ENCODE peak calls at places on chromosome 9, in ten cellular contexts. W is HL-60; A is endothelial cell of umbilical vein; G is transverse colon; L is effector memory CD4-positive, alpha-beta T cell; N is cardiac fibroblast; R is choroid plexus epithelial cell; K is HFF-Myc; T is MM.1S; Z is adrenal gland. E is an unnamed sample.

GRCh38 chr9:138022121-138022741 is 144.6 kb downstream of the CACNA1B start:
- DNase-seq in T (peak), N (no peak), A (no peak), L (no peak), R (peak), G (no peak), W (no peak), K (no peak), Z (peak), E (no peak)

GRCh38 chr9:115146581-115147021 is 28.6 kb upstream of the TNC start:
- DNase-seq in W (no peak), A (no peak), N (peak), L (no peak), K (no peak), G (no peak), R (peak), Z (no peak), T (no peak), E (no peak)

GRCh38 chr9:93134018-93134739 is at the start of gene NINJ1:
- DNase-seq in W (no peak), L (peak), N (peak), K (no peak), Z (peak), G (peak), R (peak), T (peak), A (peak), E (peak)

GRCh38 chr9:13109781-13110180 is 169.7 kb downstream of the MPDZ start:
- DNase-seq in N (no peak), L (no peak), Z (no peak), G (no peak), R (no peak), K (no peak), T (no peak), W (no peak), A (no peak), E (no peak)

GRCh38 chr9:69421908-69422801 is 97.1 kb downstream of the ENTREP1 start:
- DNase-seq in G (peak), T (peak), A (peak), W (no peak), L (peak), R (peak), K (peak), Z (peak), N (peak), E (no peak)

GRCh38 chr9:8095531-8096223 is 296.1 kb upstream of the DMAC1 start:
- DNase-seq in R (no peak), K (no peak), T (no peak), Z (no peak), L (no peak), G (no peak), A (no peak), W (no peak), N (no peak), E (no peak)

GRCh38 chr9:96150324-96151023 is 151.5 kb downstream of the HSD17B3 start:
- DNase-seq in G (peak), T (peak), W (peak), L (no peak), R (no peak), Z (no peak), A (no peak), K (no peak), N (no peak), E (peak)

GRCh38 chr9:92607773-92608172 is 62.2 kb downstream of the IPPK start:
- DNase-seq in Z (no peak), R (peak), A (peak), K (peak), W (no peak), N (peak), L (no peak), G (no peak), T (peak), E (no peak)

GRCh38 chr9:6024035-6024554 is 8.7 kb upstream of the RANBP6 start:
- DNase-seq in A (peak), L (no peak), W (no peak), T (peak), N (peak), G (no peak), Z (no peak), K (no peak), R (peak), E (no peak)

GRCh38 chr9:76018767-76019166 is 128.3 kb downstream of the PCSK5 start:
- DNase-seq in L (no peak), R (no peak), N (no peak), W (no peak), K (no peak), Z (no peak), A (no peak), G (no peak), T (no peak), E (no peak)

DNA sequence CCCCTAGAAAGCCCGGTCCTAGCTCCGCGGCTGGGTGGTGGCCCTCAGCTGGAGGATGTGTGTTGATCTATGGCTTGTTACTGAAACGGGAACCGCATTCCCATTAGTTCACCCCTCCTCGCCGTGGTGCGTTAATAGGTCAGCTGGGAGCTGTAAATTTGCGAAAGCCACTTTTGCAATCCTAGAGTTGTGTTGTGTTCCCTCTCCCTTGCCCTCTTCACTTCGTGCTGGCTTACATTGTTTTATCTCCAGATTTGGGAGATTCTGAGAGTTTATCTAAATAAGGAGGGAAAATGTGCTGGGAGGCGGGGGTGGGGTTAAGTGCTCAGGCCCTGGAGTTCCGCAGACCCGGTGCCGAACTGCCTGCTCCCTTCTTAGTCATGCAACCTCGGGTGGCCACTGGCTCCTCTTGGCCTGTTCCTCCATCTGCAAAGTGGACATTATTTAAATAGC is 62.8 kb downstream of the HMCN2 start:
- DNase-seq in Z (peak), T (no peak), R (peak), K (no peak), N (peak), L (no peak), W (no peak), A (no peak), G (peak), E (no peak)
- H3K4me3 ChIP-seq in Z (no peak), T (no peak), R (no peak), K (peak), N (no peak), L (no peak), W (no peak), A (no peak), G (no peak), E (no peak)

GRCh38 chr9:99300103-99300439 is 78.0 kb downstream of the SEC61B start:
- DNase-seq in Z (no peak), K (no peak), L (no peak), N (no peak), W (no peak), A (no peak), G (no peak), T (no peak), R (no peak), E (no peak)

GRCh38 chr9:99298660-99299059 is 76.6 kb downstream of the SEC61B start:
- DNase-seq in W (no peak), G (no peak), A (no peak), T (no peak), R (no peak), L (no peak), Z (no peak), N (no peak), K (no peak), E (no peak)

GRCh38 chr9:99294850-99295461 is 72.9 kb downstream of the SEC61B start:
- DNase-seq in A (no peak), N (peak), G (no peak), R (peak), L (no peak), W (no peak), K (no peak), Z (no peak), T (no peak), E (no peak)

GRCh38 chr9:99299214-99300102 is 77.4 kb downstream of the SEC61B start:
- DNase-seq in A (peak), R (peak), K (peak), T (no peak), N (peak), W (no peak), L (no peak), G (no peak), Z (peak), E (no peak)

DNA sequence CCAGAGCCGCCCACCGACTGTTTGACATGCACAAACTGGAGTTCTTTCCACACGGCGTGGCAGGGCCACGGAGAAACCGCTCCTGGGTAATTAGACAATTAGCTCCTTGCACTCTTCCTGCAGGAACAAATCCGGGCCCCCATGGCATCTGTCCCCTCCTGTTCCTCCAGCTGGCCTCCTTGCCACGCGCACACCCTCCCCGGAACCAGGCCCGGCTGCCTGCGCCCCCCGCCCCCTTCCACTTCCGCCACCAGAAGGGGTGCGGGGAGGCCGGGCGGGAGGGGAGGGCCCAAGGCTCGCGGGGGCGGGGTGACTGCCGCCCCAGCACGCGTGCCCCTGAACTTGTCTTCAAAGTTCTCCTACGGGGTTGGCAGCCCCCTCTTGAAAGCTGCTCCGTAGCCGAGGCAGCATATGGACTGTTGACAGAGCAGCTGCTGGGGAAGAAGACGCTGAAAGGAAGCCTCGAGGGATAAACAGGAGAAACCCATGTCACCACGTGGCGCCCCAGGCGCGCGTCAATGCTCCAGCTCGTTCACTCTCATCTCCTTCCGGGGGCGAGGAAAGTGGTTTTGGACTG is 74.4 kb downstream of the SEC61B start:
- DNase-seq in G (no peak), T (no peak), L (no peak), W (peak), K (no peak), N (peak), R (peak), Z (no peak), A (no peak), E (no peak)
- H3K4me3 ChIP-seq in G (peak), T (no peak), L (peak), W (no peak), K (no peak), N (peak), R (peak), Z (no peak), A (no peak), E (no peak)

GRCh38 chr9:36457836-36458429 is 57.9 kb upstream of the RNF38 start:
- DNase-seq in T (no peak), A (no peak), L (no peak), Z (no peak), W (no peak), K (no peak), N (no peak), R (no peak), G (no peak), E (no peak)
- H3K4me3 ChIP-seq in T (no peak), A (no peak), L (no peak), Z (no peak), W (no peak), K (no peak), N (no peak), R (no peak), G (no peak), E (no peak)

GRCh38 chr9:98708933-98709911 is at the start of gene GABBR2:
- DNase-seq in G (no peak), A (peak), Z (no peak), L (no peak), R (no peak), K (no peak), T (no peak), N (no peak), W (no peak), E (no peak)
- H3K4me3 ChIP-seq in G (peak), A (peak), Z (no peak), L (no peak), R (peak), K (no peak), T (no peak), N (peak), W (peak), E (no peak)

GRCh38 chr9:37042421-37042820 is 8.4 kb upstream of the PAX5 start:
- DNase-seq in N (no peak), T (no peak), L (no peak), K (no peak), R (no peak), W (no peak), A (no peak), G (no peak), Z (no peak), E (no peak)

GRCh38 chr9:37046683-37047082 is 12.6 kb upstream of the PAX5 start:
- DNase-seq in A (no peak), R (no peak), L (no peak), T (no peak), N (no peak), W (no peak), G (no peak), Z (no peak), K (no peak), E (no peak)
- H3K4me3 ChIP-seq in A (no peak), R (no peak), L (no peak), T (no peak), N (no peak), W (no peak), G (no peak), Z (no peak), K (no peak), E (no peak)

DNA sequence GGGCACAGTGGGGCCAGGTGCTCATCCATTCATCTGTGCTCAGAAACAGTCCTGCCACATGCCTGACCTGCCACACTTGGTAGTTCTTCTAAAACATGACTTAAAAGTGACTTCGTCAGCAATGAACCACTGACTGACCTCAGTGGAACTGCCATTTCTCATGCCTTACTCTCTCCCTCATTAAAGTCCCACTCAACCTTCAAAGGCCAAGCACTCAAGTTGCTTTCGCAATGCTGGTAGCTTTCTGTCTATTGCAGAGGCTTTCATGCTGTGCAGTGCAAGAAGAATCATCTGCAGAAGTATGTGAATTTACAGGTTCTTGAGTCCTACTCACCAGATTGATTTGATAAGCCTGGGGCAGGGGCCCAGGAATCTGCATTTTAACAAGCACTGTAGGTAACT is 23.9 kb downstream of the B4GALT1 start:
- DNase-seq in R (peak), T (no peak), Z (peak), L (no peak), G (peak), A (no peak), K (no peak), W (no peak), N (peak), E (no peak)
- H3K4me3 ChIP-seq in R (no peak), T (no peak), Z (no peak), L (no peak), G (no peak), A (no peak), K (no peak), W (no peak), N (no peak), E (no peak)

GRCh38 chr9:95102572-95102971 is 214.9 kb downstream of the FANCC start:
- DNase-seq in K (no peak), Z (no peak), A (no peak), W (no peak), N (no peak), G (no peak), L (no peak), T (no peak), R (no peak), E (no peak)
- H3K4me3 ChIP-seq in K (no peak), Z (no peak), A (no peak), W (no peak), N (no peak), G (no peak), L (no peak), T (no peak), R (no peak), E (no peak)

E was measured in GM12864.